ENCODE peak calls at places on chromosomes 6 and 20, in seven cellular contexts. R, S, H, Q, F, M and B are unnamed samples.

GRCh38 chr20:23235173-23236027 is 115.2 kb upstream of the NXT1 start:
- DNase-seq in Q (peak; percentile 72), S (peak; percentile 72), M (peak; percentile 89), H (peak; percentile 87), R (peak; percentile 73), F (peak; percentile 91), B (no peak)

GRCh38 chr20:23215596-23215995 is 129.5 kb upstream of the CD93 start:
- DNase-seq in Q (no peak), S (no peak), R (no peak), F (no peak), M (no peak), H (no peak), B (no peak)

GRCh38 chr6:140437619-140438345 is 1063.3 kb upstream of the CITED2 start:
- DNase-seq in Q (no peak), S (no peak), F (no peak), H (no peak), R (no peak), M (no peak), B (no peak)

GRCh38 chr6:68196645-68197044 is 438.4 kb upstream of the ADGRB3 start:
- DNase-seq in S (no peak), M (no peak), H (peak; percentile 26), Q (no peak), R (no peak), F (no peak), B (no peak)

GRCh38 chr6:104566411-104566810 is 293.3 kb downstream of the HACE1 start:
- DNase-seq in H (no peak), Q (peak; percentile 14), F (no peak), S (no peak), R (no peak), M (no peak), B (no peak)

GRCh38 chr6:156780117-156780641 is 3.0 kb downstream of the ARID1B start:
- DNase-seq in H (peak; percentile 93), S (peak; percentile 80), R (no peak), F (peak; percentile 74), M (no peak), Q (peak; percentile 91), B (no peak)

GRCh38 chr6:73579851-73580246 is 59.0 kb upstream of the EEF1A1 start:
- DNase-seq in S (peak; percentile 70), F (no peak), H (peak; percentile 98), M (no peak), Q (no peak), R (no peak), B (no peak)

GRCh38 chr6:4776493-4776966 is 326 bp downstream of the CDYL start:
- DNase-seq in Q (peak; percentile 40), S (no peak), F (peak; percentile 76), H (no peak), M (no peak), R (no peak), B (no peak)

GRCh38 chr6:25962368-25963127 is at the start of gene TRIM38:
- DNase-seq in R (no peak), F (peak; percentile 52), M (no peak), Q (peak; percentile 93), S (peak; percentile 87), H (peak; percentile 95), B (peak; percentile 57)

GRCh38 chr6:30754631-30755030 is 10.3 kb upstream of the IER3 start:
- DNase-seq in H (no peak), S (no peak), F (no peak), R (no peak), M (no peak), Q (no peak), B (no peak)

GRCh38 chr6:11656486-11656885 is 118.9 kb downstream of the TMEM170B start:
- DNase-seq in M (no peak), H (no peak), S (no peak), Q (no peak), R (no peak), F (peak; percentile 52), B (no peak)

GRCh38 chr6:144931172-144932035 is 646.3 kb downstream of the UTRN start:
- DNase-seq in S (peak; percentile 44), R (no peak), H (peak; percentile 52), Q (peak; percentile 34), M (no peak), F (peak; percentile 75), B (no peak)

GRCh38 chr6:42175860-42176259 is 2.7 kb downstream of the GUCA1A start:
- DNase-seq in M (no peak), S (no peak), Q (no peak), H (no peak), F (no peak), R (no peak), B (no peak)

GRCh38 chr6:99241905-99242534 is 107.5 kb downstream of the FAXC start:
- DNase-seq in M (no peak), F (peak; percentile 85), S (peak; percentile 51), H (peak; percentile 22), Q (peak; percentile 10), R (no peak), B (no peak)

GRCh38 chr6:168131464-168132415 is 52.7 kb upstream of the FRMD1 start:
- DNase-seq in R (no peak), Q (no peak), F (peak; percentile 80), M (no peak), S (peak; percentile 37), H (no peak), B (no peak)

GRCh38 chr6:119132211-119133004 is 53.9 kb upstream of the FAM184A start:
- DNase-seq in S (no peak), H (no peak), M (no peak), F (no peak), Q (no peak), R (no peak), B (no peak)

GRCh38 chr6:18585032-18585573 is 198.0 kb downstream of the RNF144B start:
- DNase-seq in F (no peak), R (no peak), S (peak; percentile 84), Q (peak; percentile 79), M (no peak), H (peak; percentile 66), B (no peak)

GRCh38 chr6:33451606-33452005 is 2.8 kb upstream of the ZBTB9 start:
- DNase-seq in H (no peak), Q (no peak), R (no peak), M (no peak), S (no peak), F (no peak), B (no peak)

GRCh38 chr6:3200682-3201081 is 26.8 kb downstream of the TUBB2B start:
- DNase-seq in S (no peak), F (peak; percentile 2), Q (no peak), R (no peak), M (no peak), H (no peak), B (no peak)

GRCh38 chr20:64153861-64154589 is 10.2 kb upstream of the MYT1 start:
- DNase-seq in M (no peak), Q (no peak), F (no peak), S (no peak), H (no peak), R (no peak), B (peak; percentile 80)

GRCh38 chr20:64156136-64156885 is 7.9 kb upstream of the MYT1 start:
- DNase-seq in R (no peak), H (no peak), S (no peak), F (no peak), Q (no peak), M (no peak), B (peak; percentile 80)

GRCh38 chr20:64154590-64155257 is 9.5 kb upstream of the MYT1 start:
- DNase-seq in M (no peak), H (no peak), S (no peak), R (no peak), Q (no peak), F (no peak), B (no peak)

GRCh38 chr20:64156886-64157875 is 7.1 kb upstream of the MYT1 start:
- DNase-seq in R (no peak), H (no peak), S (no peak), Q (no peak), F (no peak), M (no peak), B (no peak)

DNA sequence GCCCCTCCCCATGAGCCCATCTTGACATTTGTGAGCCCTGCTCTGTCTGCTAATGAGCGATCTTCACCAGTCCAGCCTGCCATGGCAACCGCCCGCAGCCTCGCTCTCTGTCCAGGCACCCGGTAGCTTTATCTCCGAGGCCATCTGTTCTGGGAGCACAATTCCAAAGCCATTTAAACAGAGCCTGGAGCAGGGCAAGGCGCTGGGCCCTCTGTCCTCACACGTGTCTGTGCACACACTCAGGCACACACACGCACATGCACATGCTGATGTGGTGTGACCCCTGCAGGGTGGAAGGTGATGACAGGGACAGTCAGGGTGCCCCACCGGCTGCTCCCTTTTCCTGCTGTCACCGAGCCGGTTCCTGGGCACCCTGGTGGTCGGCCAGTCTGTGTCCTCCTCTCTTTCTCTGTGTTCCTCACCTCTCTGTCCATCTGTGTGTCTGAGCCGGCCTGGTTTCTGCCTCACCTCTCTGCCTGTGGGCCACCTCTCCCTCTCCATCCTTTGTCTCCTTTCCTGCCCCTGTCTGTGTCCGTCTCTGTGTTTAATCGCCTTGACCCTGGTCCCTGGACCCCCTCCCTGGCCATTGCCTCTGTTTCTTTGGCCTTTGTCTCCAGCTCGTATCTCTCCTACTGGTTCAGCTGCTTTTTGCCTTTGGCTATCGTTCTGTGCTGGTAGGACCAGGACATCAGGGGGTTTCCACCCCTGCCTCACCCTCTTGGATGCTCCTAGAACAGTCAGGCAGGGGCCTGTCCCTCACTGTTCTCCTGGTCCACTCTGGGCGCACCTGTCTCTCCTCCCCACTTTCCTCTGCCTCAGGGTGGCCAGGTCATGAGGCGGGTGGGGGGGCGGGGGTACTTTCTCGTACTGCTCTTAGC is 8.8 kb upstream of the MYT1 start:
- DNase-seq in R (no peak), Q (no peak), F (no peak), M (no peak), S (no peak), H (no peak), B (peak; percentile 82)
- TF ChIP-seq CTCF in R (no peak), Q (no peak), F (no peak), M (no peak), S (no peak), H (no peak), B (no peak)

GRCh38 chr20:43953919-43954617 is 39.4 kb downstream of the TOX2 start:
- DNase-seq in F (peak; percentile 63), R (no peak), Q (no peak), M (peak; percentile 64), S (no peak), H (no peak), B (no peak)
- H3K4me1 ChIP-seq in F (no peaks in the 10 kb centered on the region), R (peaks cover 22% of the 10 kb centered on the region), Q (peaks cover 41% of the 10 kb centered on the region), M (peaks cover 66% of the 10 kb centered on the region), S (peaks cover 11% of the 10 kb centered on the region), H (peaks cover 37% of the 10 kb centered on the region), B (peaks cover 46% of the 10 kb centered on the region)

DNA sequence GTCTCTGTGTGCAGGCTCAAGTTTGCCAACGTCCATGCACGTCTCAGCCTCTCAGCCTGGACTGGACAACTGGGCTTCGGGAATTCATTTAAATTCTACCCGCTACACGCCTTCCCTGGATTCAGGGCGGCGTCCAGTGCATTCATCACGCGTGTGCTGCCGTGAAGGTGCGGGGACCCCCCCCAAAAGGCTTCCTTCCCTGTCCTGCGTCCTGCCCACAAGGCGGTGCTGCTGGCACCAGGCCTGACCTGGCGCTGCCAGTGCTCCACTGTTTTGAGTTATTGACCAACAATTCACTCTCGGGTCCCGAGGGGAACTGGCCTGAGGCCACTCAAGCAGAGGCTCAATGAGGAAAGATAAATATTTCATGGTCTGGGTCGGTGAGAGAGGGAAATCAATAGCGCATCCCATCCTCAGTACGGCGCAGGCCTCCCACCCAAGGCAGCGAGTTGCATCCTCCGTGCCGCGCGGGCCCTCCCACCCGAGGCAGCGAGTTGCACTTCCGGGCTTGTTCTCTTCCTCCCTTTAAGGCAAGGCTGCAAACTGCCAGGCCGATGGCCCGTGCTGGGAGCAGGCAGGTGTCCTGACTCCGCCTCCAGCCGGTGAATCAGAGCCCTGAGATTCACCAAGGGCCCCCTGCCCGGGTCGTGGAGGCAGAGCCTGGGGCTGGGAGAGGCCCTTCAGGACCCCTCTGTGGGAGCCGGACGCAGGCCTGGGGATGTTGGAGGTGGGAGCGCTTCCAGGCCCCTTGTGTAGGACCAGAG is 22.8 kb upstream of the BHLHE23 start:
- DNase-seq in H (no peak), Q (no peak), F (peak; percentile 87), R (peak; percentile 7), M (peak; percentile 75), S (no peak), B (peak; percentile 90)
- H3K4me3 ChIP-seq in H (no peak overlapping the region), Q (no peak overlapping the region), F (no peak overlapping the region), R (no peak overlapping the region), M (no peak overlapping the region), S (no peak overlapping the region), B (no peak overlapping the region)

GRCh38 chr6:89214197-89214596 is 3.0 kb downstream of the GABRR1 start:
- DNase-seq in R (no peak), S (no peak), Q (no peak), H (no peak), F (no peak), M (no peak), B (no peak)
- TF ChIP-seq CTCF in R (no peak), S (no peak), Q (no peak), H (no peak), F (no peak), M (no peak), B (no peak)